ENCODE peak calls at places on chromosomes 13 and 19, in five cellular contexts. V is SK-N-SH, S is breast epithelium, X is spleen, U is K562. I is an unnamed sample.

GRCh38 chr13:51995677-51996551 is 15.3 kb downstream of the ATP7B start:
- DNase-seq in V (no peak), X (no peak), U (peak; percentile 51), S (no peak), I (peak; percentile 74)

GRCh38 chr13:44231786-44232516 is 141.7 kb upstream of the SERP2 start:
- DNase-seq in X (no peak), V (no peak), S (peak; percentile 83), U (no peak), I (peak; percentile 82)

GRCh38 chr13:33615436-33615835 is 202.5 kb upstream of the RFC3 start:
- DNase-seq in X (no peak), S (no peak), V (peak; percentile 27), U (no peak), I (no peak)

GRCh38 chr13:65410791-65411190 is 1819.3 kb downstream of the PCDH9 start:
- DNase-seq in U (no peak), V (no peak), X (no peak), S (no peak), I (no peak)

GRCh38 chr13:98992355-98992754 is 14.5 kb upstream of the DOCK9 start:
- DNase-seq in X (no peak), U (no peak), S (no peak), V (no peak), I (no peak)

GRCh38 chr13:21015284-21015683 is 46.1 kb downstream of the LATS2 start:
- DNase-seq in U (no peak), X (no peak), S (no peak), V (no peak), I (no peak)

GRCh38 chr19:38658462-38659306 is 11.2 kb downstream of the ACTN4 start:
- DNase-seq in X (no peak), V (no peak), S (peak; percentile 83), U (no peak), I (peak; percentile 63)

GRCh38 chr19:14063100-14063499 is 1.2 kb upstream of the PALM3 start:
- DNase-seq in X (no peak), S (no peak), U (no peak), V (no peak), I (no peak)

GRCh38 chr13:109156181-109156935 is 526.9 kb downstream of the MYO16 start:
- DNase-seq in U (no peak), X (no peak), V (no peak), S (no peak), I (no peak)

GRCh38 chr13:39036212-39036611 is 1.7 kb downstream of the PROSER1 start:
- DNase-seq in U (peak; percentile 29), V (no peak), S (no peak), X (no peak), I (no peak)

GRCh38 chr19:17220207-17220758 is 5.1 kb downstream of the USE1 start:
- DNase-seq in V (no peak), X (no peak), U (peak; percentile 85), S (no peak), I (no peak)

GRCh38 chr19:51986309-51987291 is at the start of gene ZNF350:
- DNase-seq in V (peak; percentile 79), S (peak; percentile 92), X (peak; percentile 96), U (peak; percentile 91), I (peak; percentile 95)

GRCh38 chr19:40682431-40682964 is 8.0 kb downstream of the NUMBL start:
- DNase-seq in V (no peak), S (no peak), U (no peak), X (no peak), I (no peak)

GRCh38 chr13:49097374-49097773 is 121.7 kb downstream of the FNDC3A start:
- DNase-seq in U (no peak), V (no peak), S (peak; percentile 48), X (no peak), I (no peak)

GRCh38 chr13:35157143-35157755 is 215.2 kb downstream of the NBEA start:
- DNase-seq in V (peak; percentile 43), U (peak; percentile 34), S (no peak), X (no peak), I (no peak)

DNA sequence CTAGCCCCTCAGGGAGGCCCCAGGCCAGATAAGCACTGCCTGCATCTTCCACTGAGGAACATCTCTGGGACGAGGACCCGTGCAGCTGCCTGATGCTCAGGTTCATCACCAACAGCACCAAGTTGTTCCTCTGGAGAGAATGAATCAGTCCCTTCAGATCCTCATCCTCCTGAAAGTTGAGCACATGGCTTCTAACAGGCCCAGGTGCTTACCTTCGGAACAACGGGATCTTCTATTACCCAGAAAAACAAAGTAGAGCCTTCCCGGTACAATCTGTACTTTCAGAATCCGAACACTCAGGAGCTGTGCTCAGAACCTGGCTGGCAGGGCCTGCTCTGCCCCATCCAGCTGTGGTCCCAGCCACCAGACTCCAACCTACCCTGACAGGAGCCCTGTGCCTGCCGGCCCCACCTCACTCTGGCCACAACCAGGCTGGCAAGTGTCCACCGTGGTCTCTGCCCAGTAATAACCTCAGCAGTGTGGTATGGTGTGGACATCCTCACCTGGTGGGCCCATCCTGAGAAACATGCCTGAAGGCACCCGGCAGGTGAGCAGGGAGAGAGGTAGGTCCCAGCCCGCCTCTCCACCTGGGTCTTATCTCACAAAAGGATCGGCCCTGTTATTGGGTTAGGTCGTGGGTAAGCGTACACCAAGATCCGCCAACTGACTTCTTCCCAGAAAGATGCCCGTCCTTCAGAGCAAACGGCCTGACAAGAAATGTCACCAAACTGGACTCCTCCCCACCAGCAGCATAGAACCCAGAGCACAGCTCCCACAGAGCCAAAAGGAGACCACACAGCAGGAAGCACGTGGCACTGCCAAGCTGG is 34.1 kb downstream of the ELL start:
- DNase-seq in S (peak; percentile 47), U (no peak), V (no peak), X (no peak), I (no peak)
- TF ChIP-seq CTCF in S (no peak), U (no peak), V (no peak), X (no peak), I (no peak)

GRCh38 chr19:7442423-7442822 is 46.4 kb downstream of the PEX11G start:
- DNase-seq in X (no peak), V (no peak), S (no peak), U (no peak), I (no peak)
- H3K36me3 ChIP-seq in X (peaks cover 77% of the 10 kb centered on the region), V (peaks cover 12% of the 10 kb centered on the region), S (no peaks in the 10 kb centered on the region), U (peaks cover 30% of the 10 kb centered on the region), I (peaks cover 63% of the 10 kb centered on the region)

GRCh38 chr19:12722566-12723382 is 958 bp downstream of the TNPO2 start:
- DNase-seq in V (peak; percentile 96), S (peak; percentile 98), X (peak; percentile 98), U (peak; percentile 100), I (peak; percentile 97)

GRCh38 chr19:12721656-12722565 is 1.8 kb downstream of the TNPO2 start:
- DNase-seq in V (peak; percentile 89), X (peak; percentile 90), U (peak; percentile 83), S (peak; percentile 69), I (peak; percentile 69)

GRCh38 chr19:12723383-12723642 is 419 bp downstream of the TNPO2 start:
- DNase-seq in S (no peak), V (no peak), U (no peak), X (no peak), I (no peak)

GRCh38 chr19:12720296-12720695 is 3.4 kb downstream of the TNPO2 start:
- DNase-seq in U (no peak), X (no peak), V (no peak), S (no peak), I (no peak)

DNA sequence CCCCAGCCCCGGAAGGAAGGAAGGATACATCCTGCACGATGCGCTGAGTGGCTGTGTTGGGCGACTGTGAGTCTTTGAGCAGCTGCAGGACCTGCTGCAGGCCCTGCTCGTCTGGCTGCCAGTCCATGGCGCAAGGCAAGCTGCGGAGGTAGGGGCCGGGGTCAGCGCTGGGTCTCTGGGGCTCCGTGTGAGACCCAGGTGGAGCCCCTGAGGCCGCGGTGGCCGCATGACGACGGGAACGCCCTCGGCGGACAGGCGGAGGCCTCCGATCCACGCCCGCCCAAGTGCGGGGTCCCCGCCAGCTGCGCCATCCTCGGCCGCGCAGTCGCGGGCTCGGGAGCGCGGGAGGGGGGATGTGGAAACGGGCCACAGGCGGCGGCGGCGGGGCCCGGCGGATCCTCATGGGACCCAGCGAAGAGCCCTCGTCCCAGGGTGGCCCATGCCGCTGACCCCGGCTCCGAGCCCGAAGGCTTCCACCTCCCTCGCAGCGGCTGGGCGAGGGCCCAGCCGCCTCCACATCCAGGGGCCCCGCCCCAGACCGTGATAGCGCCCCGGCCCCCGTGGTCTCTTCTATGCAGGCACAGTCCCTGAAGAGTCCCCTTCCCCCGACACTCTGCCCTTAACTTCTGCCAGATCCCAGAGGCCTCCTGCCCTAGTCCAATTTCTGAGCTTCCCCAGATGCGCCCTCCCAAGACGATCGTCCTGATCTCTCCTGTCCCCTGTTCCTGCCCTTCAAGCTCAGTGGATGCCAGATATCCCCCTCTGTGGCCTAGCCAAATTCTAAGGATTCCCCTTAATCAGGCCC is 2.7 kb downstream of the TNPO2 start:
- DNase-seq in X (no peak), V (peak; percentile 62), S (no peak), U (peak; percentile 57), I (no peak)
- TF ChIP-seq POLR2AphosphoS5 in X (peak; percentile 28), V (no peak), S (no peak), U (no peak), I (no peak)

GRCh38 chr19:48445606-48446481 is at the start of gene GRWD1:
- DNase-seq in X (peak; percentile 96), S (peak; percentile 94), V (peak; percentile 93), U (peak; percentile 98), I (peak; percentile 91)
- TF ChIP-seq CTCF in X (no peak), S (peak; percentile 4), V (peak; percentile 17), U (no peak), I (no peak)